ENCODE peak calls at places on chromosomes 6 and 20, in nine cellular contexts. I, O, R, E, C, Q, W, B and S are unnamed samples.

GRCh38 chr6:47669684-47670515 is 28.5 kb upstream of the ADGRF4 start:
- DNase-seq in I (peak), O (peak), R (no peak), E (peak), C (no peak), Q (no peak), W (no peak), B (no peak), S (peak)

GRCh38 chr20:57672164-57672563 is 37.7 kb downstream of the PMEPA1 start:
- DNase-seq in I (no peak), O (peak), R (no peak), E (no peak), C (no peak), Q (no peak), W (no peak), B (peak), S (no peak)

GRCh38 chr6:52893221-52893620 is 16.3 kb downstream of the GSTA3 start:
- DNase-seq in I (no peak), O (no peak), R (no peak), E (no peak), C (no peak), Q (no peak), W (no peak), B (no peak), S (no peak)

GRCh38 chr20:37670426-37670825 is 23.4 kb upstream of the CTNNBL1 start:
- DNase-seq in I (no peak), O (no peak), R (no peak), E (no peak), C (peak), Q (no peak), W (peak), B (no peak), S (no peak)

GRCh38 chr20:13396036-13396435 is 175.0 kb downstream of the ISM1 start:
- DNase-seq in I (no peak), O (peak), R (no peak), E (no peak), C (no peak), Q (no peak), W (no peak), B (no peak), S (no peak)

GRCh38 chr6:118551063-118551672 is 3.1 kb downstream of the PLN start:
- DNase-seq in I (peak), O (peak), R (no peak), E (peak), C (no peak), Q (no peak), W (no peak), B (no peak), S (no peak)

GRCh38 chr6:81362246-81362645 is 390.2 kb downstream of the TENT5A start:
- DNase-seq in I (no peak), O (peak), R (no peak), E (no peak), C (no peak), Q (no peak), W (no peak), B (no peak), S (no peak)

GRCh38 chr6:165702669-165703068 is 39.6 kb upstream of the PDE10A start:
- DNase-seq in I (no peak), O (no peak), R (no peak), E (no peak), C (no peak), Q (no peak), W (no peak), B (no peak), S (no peak)

GRCh38 chr6:169070506-169071176 is 183.0 kb downstream of the THBS2 start:
- DNase-seq in I (no peak), O (peak), R (no peak), E (no peak), C (peak), Q (no peak), W (peak), B (peak), S (no peak)

GRCh38 chr6:139757766-139758655 is 383.6 kb upstream of the CITED2 start:
- DNase-seq in I (no peak), O (peak), R (no peak), E (no peak), C (no peak), Q (no peak), W (peak), B (no peak), S (no peak)

GRCh38 chr6:36025260-36025931 is 955 bp upstream of the SLC26A8 start:
- DNase-seq in I (no peak), O (peak), R (no peak), E (no peak), C (no peak), Q (no peak), W (no peak), B (no peak), S (no peak)

GRCh38 chr6:6915813-6916547 is 191.8 kb upstream of the RREB1 start:
- DNase-seq in I (no peak), O (peak), R (no peak), E (no peak), C (peak), Q (no peak), W (peak), B (peak), S (no peak)

GRCh38 chr6:4299476-4299875 is 164.1 kb upstream of the ECI2 start:
- DNase-seq in I (no peak), O (no peak), R (no peak), E (no peak), C (no peak), Q (no peak), W (no peak), B (no peak), S (no peak)

DNA sequence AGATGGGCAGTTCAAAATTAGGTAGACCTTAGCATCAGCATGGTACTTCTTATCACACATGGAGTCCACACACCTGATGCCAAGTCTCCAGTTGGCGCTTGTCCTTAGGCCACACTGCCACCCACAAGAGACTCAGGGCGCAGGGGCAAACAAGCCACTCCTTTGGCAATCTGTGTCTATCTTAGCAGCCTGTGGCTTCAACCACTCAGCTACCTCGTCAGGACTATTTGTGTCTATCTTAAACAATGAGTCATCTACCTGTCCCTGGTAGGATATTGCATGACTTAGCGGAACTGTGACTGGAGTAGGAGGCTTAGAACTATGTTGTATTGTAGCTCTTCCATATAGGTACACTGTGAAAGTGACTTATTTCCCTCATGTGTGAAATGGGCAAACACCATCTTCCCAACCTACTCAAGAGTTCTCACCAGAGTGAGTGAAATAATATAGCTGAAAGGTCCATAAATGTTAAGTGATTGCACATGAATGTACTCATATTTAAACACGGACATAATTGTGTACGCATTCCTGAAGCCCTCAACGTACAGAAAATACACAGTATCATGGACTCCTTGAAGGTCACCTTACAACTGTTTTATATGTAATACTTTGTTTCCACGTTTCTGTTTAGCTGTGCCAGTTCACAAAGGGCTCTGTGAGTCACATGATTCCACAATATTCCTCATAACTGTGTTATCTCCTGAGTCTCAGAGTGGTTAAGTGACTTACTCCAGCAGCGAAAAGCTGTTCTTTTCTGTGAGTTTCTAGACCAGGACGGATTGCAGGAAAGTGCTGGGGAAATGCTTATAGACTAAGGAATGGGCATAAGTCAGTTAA is 1.6 kb downstream of the TRIM27 start:
- DNase-seq in I (no peak), O (peak), R (no peak), E (no peak), C (no peak), Q (peak), W (no peak), B (peak), S (no peak)
- H3K27ac ChIP-seq in I (no peak), O (peak), R (no peak), E (peak), C (peak), Q (peak), W (peak), B (peak), S (peak)

GRCh38 chr6:167549187-167549586 is 224.3 kb downstream of the TTLL2 start:
- DNase-seq in I (no peak), O (no peak), R (no peak), E (no peak), C (no peak), Q (no peak), W (peak), B (no peak), S (no peak)

GRCh38 chr6:167548451-167548850 is 223.6 kb downstream of the TTLL2 start:
- DNase-seq in I (no peak), O (peak), R (no peak), E (no peak), C (no peak), Q (no peak), W (no peak), B (no peak), S (no peak)

GRCh38 chr6:167547751-167548150 is 222.9 kb downstream of the TTLL2 start:
- DNase-seq in I (no peak), O (peak), R (no peak), E (no peak), C (no peak), Q (no peak), W (no peak), B (no peak), S (no peak)

GRCh38 chr6:167546611-167547327 is 221.9 kb downstream of the TTLL2 start:
- DNase-seq in I (no peak), O (no peak), R (no peak), E (no peak), C (no peak), Q (no peak), W (no peak), B (peak), S (no peak)

GRCh38 chr6:167547328-167547692 is 222.4 kb downstream of the TTLL2 start:
- DNase-seq in I (no peak), O (no peak), R (no peak), E (no peak), C (no peak), Q (no peak), W (no peak), B (no peak), S (no peak)
- H3K27ac ChIP-seq in I (no peak), O (no peak), R (no peak), E (no peak), C (no peak), Q (no peak), W (peak), B (no peak), S (no peak)

GRCh38 chr20:21901470-21902275 is 196.2 kb downstream of the PAX1 start:
- DNase-seq in I (no peak), O (no peak), R (no peak), E (no peak), C (peak), Q (no peak), W (peak), B (no peak), S (no peak)
- H3K27ac ChIP-seq in I (no peak), O (no peak), R (no peak), E (no peak), C (no peak), Q (no peak), W (peak), B (no peak), S (no peak)

GRCh38 chr6:159422041-159422984 is 253.1 kb downstream of the FNDC1 start:
- DNase-seq in I (no peak), O (peak), R (peak), E (no peak), C (no peak), Q (no peak), W (no peak), B (no peak), S (no peak)

GRCh38 chr6:159431750-159432149 is 261.3 kb downstream of the SOD2 start:
- DNase-seq in I (no peak), O (no peak), R (no peak), E (no peak), C (no peak), Q (no peak), W (no peak), B (no peak), S (no peak)

GRCh38 chr6:159429427-159429826 is 260.2 kb downstream of the FNDC1 start:
- DNase-seq in I (no peak), O (no peak), R (no peak), E (no peak), C (no peak), Q (no peak), W (no peak), B (no peak), S (no peak)

GRCh38 chr6:159421586-159421985 is 252.4 kb downstream of the FNDC1 start:
- DNase-seq in I (no peak), O (no peak), R (peak), E (peak), C (no peak), Q (no peak), W (no peak), B (no peak), S (no peak)

DNA sequence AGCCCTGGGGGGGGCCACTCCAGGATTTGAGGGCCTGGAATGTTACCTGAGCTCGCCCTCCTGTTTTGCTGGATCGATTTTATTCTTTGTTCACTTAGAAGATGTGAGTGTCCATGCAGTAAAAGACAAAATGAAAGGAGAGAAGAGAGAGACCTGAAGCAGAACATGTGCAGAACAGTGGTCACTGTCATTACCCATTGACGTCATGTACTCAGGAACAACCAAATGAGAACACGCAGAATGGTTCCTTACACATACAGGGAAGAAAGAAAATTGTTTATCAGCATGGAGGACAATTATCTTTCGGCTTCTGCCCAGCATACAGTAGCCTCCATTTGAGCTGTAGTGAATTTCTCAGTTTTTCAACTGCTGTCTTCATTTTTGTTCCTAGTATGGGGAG is 258.1 kb downstream of the FNDC1 start:
- DNase-seq in I (no peak), O (no peak), R (no peak), E (no peak), C (no peak), Q (no peak), W (no peak), B (no peak), S (no peak)
- H3K27ac ChIP-seq in I (no peak), O (no peak), R (no peak), E (no peak), C (no peak), Q (no peak), W (peak), B (no peak), S (no peak)